ENCODE peak calls at places on chromosomes 1 and 21, in six cellular contexts. S is stromal cell of bone marrow; K is fibroblast of the aortic adventitia; A is naive thymus-derived CD4-positive, alpha-beta T cell; Q is ELR; Y is stimulated activated CD4-positive, alpha-beta T cell treated with anti-CD3 and anti-CD28 coated beads, TNF-alpha, amount 100 ng/mL, for 4 hours. J is an unnamed sample.

GRCh38 chr1:178796013-178796412 is 71.0 kb downstream of the RALGPS2 start:
- DNase-seq in S (no peak), K (no peak), A (no peak), Q (no peak), Y (no peak), J (no peak)

GRCh38 chr1:12521096-12521495 is 96.9 kb downstream of the DHRS3 start:
- DNase-seq in S (no peak), K (no peak), A (no peak), Q (no peak), Y (no peak), J (no peak)

GRCh38 chr21:26388731-26389231 is 184.3 kb downstream of the CYYR1 start:
- DNase-seq in S (peak; percentile 52), K (peak; percentile 48), A (no peak), Q (peak; percentile 87), Y (no peak), J (no peak)

GRCh38 chr1:174974711-174975111 is 25.0 kb upstream of the CACYBP start:
- DNase-seq in S (no peak), K (no peak), A (no peak), Q (no peak), Y (no peak), J (no peak)

GRCh38 chr1:29445330-29445729 is 209.0 kb downstream of the PTPRU start:
- DNase-seq in S (peak; percentile 8), K (no peak), A (no peak), Q (no peak), Y (no peak), J (no peak)

GRCh38 chr1:221891708-221892107 is 149.8 kb upstream of the DUSP10 start:
- DNase-seq in S (no peak), K (no peak), A (no peak), Q (peak; percentile 46), Y (no peak), J (no peak)

GRCh38 chr1:8412183-8412831 is 94.4 kb downstream of the SLC45A1 start:
- DNase-seq in S (peak; percentile 84), K (peak; percentile 95), A (no peak), Q (peak; percentile 89), Y (no peak), J (no peak)

GRCh38 chr1:221856188-221857093 is 114.6 kb upstream of the DUSP10 start:
- DNase-seq in S (no peak), K (peak; percentile 52), A (no peak), Q (peak; percentile 92), Y (no peak), J (no peak)

GRCh38 chr1:43377831-43378230 is 10.0 kb upstream of the ELOVL1 start:
- DNase-seq in S (no peak), K (no peak), A (no peak), Q (no peak), Y (no peak), J (no peak)

GRCh38 chr1:55589656-55590297 is 374.6 kb upstream of the USP24 start:
- DNase-seq in S (peak; percentile 84), K (peak; percentile 87), A (no peak), Q (no peak), Y (no peak), J (no peak)

GRCh38 chr1:90386899-90387334 is 330.2 kb downstream of the BARHL2 start:
- DNase-seq in S (peak; percentile 67), K (peak; percentile 78), A (no peak), Q (peak; percentile 79), Y (no peak), J (no peak)

GRCh38 chr1:170657275-170657853 is 6.6 kb upstream of the PRRX1 start:
- DNase-seq in S (no peak), K (no peak), A (no peak), Q (no peak), Y (no peak), J (no peak)

GRCh38 chr1:168019407-168019806 is 82.5 kb upstream of the MPC2 start:
- DNase-seq in S (no peak), K (no peak), A (no peak), Q (peak; percentile 5), Y (no peak), J (no peak)

GRCh38 chr21:42971897-42972275 is 2.5 kb upstream of the PKNOX1 start:
- DNase-seq in S (no peak), K (no peak), A (no peak), Q (no peak), Y (no peak), J (no peak)

GRCh38 chr1:244347942-244348341 is 103.8 kb downstream of the ADSS2 start:
- DNase-seq in S (peak; percentile 58), K (no peak), A (no peak), Q (peak; percentile 46), Y (no peak), J (no peak)

GRCh38 chr1:12495725-12496124 is 122.3 kb downstream of the DHRS3 start:
- DNase-seq in S (no peak), K (peak; percentile 24), A (no peak), Q (no peak), Y (no peak), J (no peak)

GRCh38 chr21:44952929-44953627 is 13.2 kb downstream of the SLX9 start:
- DNase-seq in S (no peak), K (no peak), A (no peak), Q (no peak), Y (no peak), J (no peak)

GRCh38 chr1:183356534-183357182 is 61.5 kb downstream of the NMNAT2 start:
- DNase-seq in S (no peak), K (no peak), A (no peak), Q (no peak), Y (no peak), J (no peak)

GRCh38 chr1:166693673-166694297 is 145.5 kb upstream of the POGK start:
- DNase-seq in S (no peak), K (no peak), A (no peak), Q (no peak), Y (no peak), J (no peak)

GRCh38 chr1:221832617-221833016 is 90.7 kb upstream of the DUSP10 start:
- DNase-seq in S (no peak), K (no peak), A (no peak), Q (no peak), Y (no peak), J (no peak)

GRCh38 chr1:36151845-36152203 is 2.5 kb upstream of the TRAPPC3 start:
- DNase-seq in S (no peak), K (no peak), A (peak; percentile 68), Q (no peak), Y (peak; percentile 45), J (no peak)

GRCh38 chr1:201206152-201206551 is 15.5 kb downstream of the IGFN1 start:
- DNase-seq in S (no peak), K (no peak), A (no peak), Q (no peak), Y (no peak), J (no peak)

GRCh38 chr1:226974544-226975258 is 34.6 kb downstream of the COQ8A start:
- DNase-seq in S (no peak), K (no peak), A (no peak), Q (no peak), Y (no peak), J (no peak)

GRCh38 chr1:52210044-52210443 is 68.2 kb downstream of the ZFYVE9 start:
- DNase-seq in S (no peak), K (no peak), A (no peak), Q (peak; percentile 36), Y (no peak), J (no peak)

GRCh38 chr1:200877839-200878551 is 5.2 kb downstream of the GPR25 start:
- DNase-seq in S (no peak), K (no peak), A (no peak), Q (no peak), Y (peak; percentile 37), J (no peak)

J was measured in NT2/D1.